ENCODE peak calls at places on chromosomes 7 and 10, in eight cellular contexts. S is spleen; R is fibroblast of lung; H is A549; V is GM10248; G is CD8-positive, alpha-beta T cell; X is prostate gland; P is Panc1. M is an unnamed sample.
A peak's percentile ranks its signal among the peaks of the same experiment; 100 is the strongest.

GRCh38 chr7:90574136-90574819 is 21.8 kb upstream of the CDK14 start:
- DNase-seq in S (no peak), R (peak; percentile 79), H (no peak), V (no peak), G (no peak), X (no peak), P (no peak), M (no peak)

GRCh38 chr10:3911713-3912442 is 126.9 kb upstream of the KLF6 start:
- DNase-seq in S (no peak), R (peak; percentile 65), H (no peak), V (no peak), G (no peak), X (peak; percentile 67), P (no peak), M (no peak)

GRCh38 chr7:149879801-149880738 is 6.3 kb downstream of the ATP6V0E2 start:
- DNase-seq in S (no peak), R (no peak), H (no peak), V (no peak), G (no peak), X (peak; percentile 3), P (no peak), M (no peak)

GRCh38 chr10:61942997-61943457 is 41.5 kb downstream of the ARID5B start:
- DNase-seq in S (no peak), R (peak; percentile 77), H (no peak), V (no peak), G (no peak), X (no peak), P (no peak), M (no peak)

GRCh38 chr7:16753932-16754571 is 497 bp downstream of the TSPAN13 start:
- DNase-seq in S (peak; percentile 85), R (peak; percentile 53), H (no peak), V (peak; percentile 19), G (no peak), X (peak; percentile 29), P (no peak), M (peak; percentile 63)

GRCh38 chr7:80145780-80146422 is 11.3 kb downstream of the GNAI1 start:
- DNase-seq in S (no peak), R (peak; percentile 88), H (peak; percentile 28), V (no peak), G (no peak), X (no peak), P (no peak), M (no peak)

GRCh38 chr10:70590663-70591416 is 11.7 kb downstream of the PRF1 start:
- DNase-seq in S (no peak), R (no peak), H (no peak), V (no peak), G (no peak), X (no peak), P (no peak), M (no peak)

GRCh38 chr7:142815099-142815498 is 39.8 kb upstream of the EPHB6 start:
- DNase-seq in S (no peak), R (no peak), H (no peak), V (no peak), G (no peak), X (no peak), P (no peak), M (no peak)

GRCh38 chr10:6035101-6035834 is 26.9 kb downstream of the IL2RA start:
- DNase-seq in S (no peak), R (no peak), H (no peak), V (no peak), G (no peak), X (no peak), P (no peak), M (no peak)

GRCh38 chr10:75286901-75287300 is 51.1 kb upstream of the COMTD1 start:
- DNase-seq in S (no peak), R (no peak), H (no peak), V (no peak), G (no peak), X (no peak), P (no peak), M (no peak)

GRCh38 chr10:104043185-104043830 is 42.4 kb downstream of the COL17A1 start:
- DNase-seq in S (no peak), R (peak; percentile 43), H (no peak), V (peak; percentile 6), G (no peak), X (no peak), P (no peak), M (no peak)

GRCh38 chr7:155991470-155991869 is 179.2 kb upstream of the SHH start:
- DNase-seq in S (no peak), R (no peak), H (no peak), V (no peak), G (no peak), X (no peak), P (no peak), M (no peak)

GRCh38 chr10:122463466-122464157 is 2.3 kb downstream of the HTRA1 start:
- DNase-seq in S (no peak), R (no peak), H (no peak), V (no peak), G (no peak), X (no peak), P (no peak), M (no peak)

GRCh38 chr7:24912874-24913514 is 67.0 kb downstream of the OSBPL3 start:
- DNase-seq in S (no peak), R (no peak), H (no peak), V (no peak), G (no peak), X (no peak), P (no peak), M (no peak)

GRCh38 chr10:114967071-114967470 is 29.1 kb downstream of the TRUB1 start:
- DNase-seq in S (no peak), R (peak; percentile 23), H (no peak), V (no peak), G (no peak), X (no peak), P (no peak), M (peak; percentile 10)

GRCh38 chr10:117320050-117320665 is 55.1 kb downstream of the PDZD8 start:
- DNase-seq in S (no peak), R (no peak), H (peak; percentile 35), V (peak; percentile 14), G (no peak), X (no peak), P (no peak), M (peak; percentile 5)

GRCh38 chr7:75943864-75944263 is 28.9 kb downstream of the POR start:
- DNase-seq in S (no peak), R (peak; percentile 53), H (peak; percentile 45), V (no peak), G (no peak), X (no peak), P (peak; percentile 79), M (no peak)

GRCh38 chr10:69217119-69217754 is 2.9 kb upstream of the HKDC1 start:
- DNase-seq in S (no peak), R (peak; percentile 93), H (peak; percentile 69), V (no peak), G (no peak), X (no peak), P (peak; percentile 95), M (no peak)

GRCh38 chr10:23358357-23358756 is 13.8 kb upstream of the C10orf67 start:
- DNase-seq in S (no peak), R (no peak), H (no peak), V (no peak), G (no peak), X (no peak), P (no peak), M (peak; percentile 10)
- TF ChIP-seq CTCF in S (no peak), R (peak; percentile 60), H (no peak), V (no peak), G (no peak), X (no peak), P (no peak), M (no peak)

DNA sequence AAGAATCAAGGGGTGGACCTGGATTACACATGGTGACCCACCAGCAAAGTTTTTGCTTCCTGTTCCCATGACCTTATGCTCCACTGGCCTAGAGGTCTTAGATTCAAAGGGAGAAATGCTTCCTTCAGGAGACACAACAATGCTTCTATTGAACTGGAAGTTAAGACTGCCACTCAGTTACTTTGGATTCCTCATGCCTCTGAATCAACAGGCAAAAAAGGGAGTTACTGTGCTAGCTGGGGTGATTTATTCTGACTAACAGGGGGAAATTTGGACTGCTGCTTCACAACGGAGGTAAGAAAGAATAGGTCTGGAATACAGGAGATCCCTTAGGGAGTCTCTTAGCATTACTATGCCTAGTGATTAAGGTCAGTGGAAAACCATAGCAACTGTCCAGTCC is 10.3 kb downstream of the TMEM229A start:
- DNase-seq in S (no peak), R (no peak), H (no peak), V (no peak), G (no peak), X (no peak), P (no peak), M (no peak)
- TF ChIP-seq CTCF in S (no peak), R (no peak), H (no peak), V (no peak), G (no peak), X (no peak), P (no peak), M (no peak)

DNA sequence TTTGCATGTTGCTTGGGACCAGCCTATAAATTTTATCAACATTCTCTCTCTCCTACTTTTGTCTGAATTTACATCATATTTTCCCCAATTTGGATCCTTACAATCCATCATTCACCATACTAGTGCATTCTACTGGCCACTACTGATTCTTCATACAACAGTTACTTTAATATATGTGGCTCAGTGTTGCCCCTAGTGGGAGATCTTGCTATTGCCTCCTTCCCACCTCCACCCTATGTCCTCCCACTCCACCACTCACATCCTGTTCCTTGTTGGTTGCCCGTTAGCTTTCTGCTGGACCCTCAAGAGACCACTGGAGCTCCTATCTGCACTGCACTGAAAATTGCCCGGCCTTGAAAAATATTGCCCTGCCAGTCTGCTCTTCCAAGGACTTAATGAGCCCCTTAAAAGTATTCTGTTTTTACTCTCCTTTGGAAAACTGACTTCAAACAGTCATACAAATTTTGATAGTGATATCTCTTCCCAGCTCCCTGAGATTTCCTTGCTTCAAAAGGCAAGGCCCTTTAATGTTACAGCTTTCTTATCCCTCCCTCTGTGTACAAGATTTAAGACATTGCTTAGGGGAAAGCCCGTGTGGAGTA is 243.2 kb upstream of the TMEM229A start:
- DNase-seq in S (no peak), R (no peak), H (peak; percentile 32), V (peak; percentile 5), G (no peak), X (no peak), P (no peak), M (peak; percentile 35)
- TF ChIP-seq CTCF in S (no peak), R (peak; percentile 48), H (peak; percentile 12), V (peak; percentile 42), G (no peak), X (peak; percentile 14), P (peak; percentile 41), M (peak; percentile 60)

DNA sequence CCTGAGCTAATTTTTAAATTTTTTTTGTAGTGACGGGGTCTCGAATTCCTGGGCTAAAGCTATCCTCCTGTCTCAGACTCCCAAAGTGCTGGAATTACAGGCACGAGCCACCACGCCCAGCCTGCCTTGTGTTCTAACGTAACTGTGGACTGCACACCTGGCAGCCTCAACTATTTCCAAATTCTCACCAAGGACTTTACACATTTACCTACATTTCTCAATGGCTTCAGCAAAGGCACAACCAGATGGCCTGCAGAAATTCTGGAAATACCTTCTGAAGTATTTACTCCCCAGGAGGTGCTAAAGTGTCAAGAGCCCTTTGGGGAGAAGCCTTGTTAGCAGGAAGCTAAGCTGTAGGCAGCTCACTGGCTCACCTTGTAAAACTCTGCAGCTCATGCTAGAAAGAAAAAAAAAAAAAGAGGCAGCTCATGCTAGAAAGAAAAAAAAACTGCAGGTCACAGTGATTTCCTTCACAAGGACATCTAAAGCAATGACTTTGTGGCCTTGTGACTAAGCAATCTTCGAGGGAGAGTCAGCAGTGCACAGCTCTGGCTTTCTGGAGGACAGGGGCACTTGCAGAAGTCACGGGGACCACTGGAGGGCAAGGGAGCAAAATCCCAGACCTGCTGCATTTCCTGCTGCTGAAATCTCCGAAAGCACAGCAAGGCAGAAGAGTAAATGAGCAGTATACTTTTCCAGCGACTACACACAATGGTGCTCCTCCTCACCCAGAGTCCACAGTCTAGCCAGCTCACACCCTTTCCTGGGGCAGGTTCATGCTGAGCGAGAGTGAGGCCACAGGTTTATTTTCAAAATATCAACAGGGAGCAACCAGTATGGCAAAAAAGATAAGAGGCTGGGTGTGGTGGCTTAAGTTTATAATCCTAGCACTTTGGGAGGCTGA is 40.4 kb downstream of the BAIAP2L1 start:
- DNase-seq in S (peak; percentile 51), R (no peak), H (peak; percentile 87), V (no peak), G (no peak), X (no peak), P (no peak), M (peak; percentile 37)
- TF ChIP-seq CTCF in S (no peak), R (no peak), H (no peak), V (no peak), G (no peak), X (no peak), P (no peak), M (no peak)

M was measured in endothelial cell.